ENCODE peak calls at places on chromosomes 2 and 18, in four cellular contexts. One of them, this sample, is unnamed.
A peak's percentile ranks its signal among the peaks of the same experiment; 100 is the strongest.

GRCh38 chr2:235936493-235936892 is 231.7 kb downstream of the GBX2 start:
- DNase-seq in OCI-LY7: no peak
- DNase-seq in GM23248: no peak
- DNase-seq in HCT116: no peak
- DNase-seq in this sample: peak; percentile 71

GRCh38 chr18:65380986-65381385 is 369.8 kb upstream of the CDH7 start:
- DNase-seq in OCI-LY7: no peak
- DNase-seq in GM23248: no peak
- DNase-seq in HCT116: no peak
- DNase-seq in this sample: no peak

GRCh38 chr2:65545818-65546217 is 113.4 kb upstream of the SPRED2 start:
- DNase-seq in OCI-LY7: no peak
- DNase-seq in GM23248: peak; percentile 69
- DNase-seq in HCT116: no peak
- DNase-seq in this sample: no peak

GRCh38 chr2:10926191-10926830 is 14.6 kb downstream of the KCNF1 start:
- DNase-seq in OCI-LY7: no peak
- DNase-seq in GM23248: peak; percentile 56
- DNase-seq in HCT116: no peak
- DNase-seq in this sample: no peak

GRCh38 chr2:140085674-140086073 is 1305.5 kb upstream of the NXPH2 start:
- DNase-seq in OCI-LY7: no peak
- DNase-seq in GM23248: peak; percentile 1
- DNase-seq in HCT116: no peak
- DNase-seq in this sample: no peak

GRCh38 chr2:82825410-82826090 is 1633.5 kb downstream of the SUCLG1 start:
- DNase-seq in OCI-LY7: no peak
- DNase-seq in GM23248: no peak
- DNase-seq in HCT116: no peak
- DNase-seq in this sample: no peak

GRCh38 chr2:189115126-189115525 is 64.4 kb downstream of the COL5A2 start:
- DNase-seq in OCI-LY7: no peak
- DNase-seq in GM23248: peak; percentile 57
- DNase-seq in HCT116: peak; percentile 12
- DNase-seq in this sample: peak; percentile 19

GRCh38 chr2:235709124-235709813 is 215.4 kb downstream of the AGAP1 start:
- DNase-seq in OCI-LY7: no peak
- DNase-seq in GM23248: peak; percentile 72
- DNase-seq in HCT116: peak; percentile 86
- DNase-seq in this sample: no peak

GRCh38 chr2:216606551-216607527 is 26.4 kb upstream of the IGFBP2 start:
- DNase-seq in OCI-LY7: peak; percentile 84
- DNase-seq in GM23248: no peak
- DNase-seq in HCT116: no peak
- DNase-seq in this sample: peak; percentile 84

GRCh38 chr2:237171396-237171795 is 85.7 kb downstream of the COPS8 start:
- DNase-seq in OCI-LY7: no peak
- DNase-seq in GM23248: peak; percentile 91
- DNase-seq in HCT116: peak; percentile 19
- DNase-seq in this sample: peak; percentile 18

GRCh38 chr2:27735263-27735904 is 36.1 kb upstream of the MRPL33 start:
- DNase-seq in OCI-LY7: no peak
- DNase-seq in GM23248: peak; percentile 84
- DNase-seq in HCT116: no peak
- DNase-seq in this sample: peak; percentile 90

GRCh38 chr18:49628993-49629795 is 67.3 kb downstream of the LIPG start:
- DNase-seq in OCI-LY7: no peak
- DNase-seq in GM23248: no peak
- DNase-seq in HCT116: no peak
- DNase-seq in this sample: peak; percentile 47

GRCh38 chr2:39469807-39470206 is 32.7 kb upstream of the MAP4K3 start:
- DNase-seq in OCI-LY7: peak; percentile 82
- DNase-seq in GM23248: peak; percentile 62
- DNase-seq in HCT116: no peak
- DNase-seq in this sample: peak; percentile 51

GRCh38 chr2:191927991-191928390 is 81.1 kb upstream of the CAVIN2 start:
- DNase-seq in OCI-LY7: no peak
- DNase-seq in GM23248: peak; percentile 28
- DNase-seq in HCT116: no peak
- DNase-seq in this sample: no peak

GRCh38 chr18:48032876-48033769 is 102.7 kb upstream of the SMAD2 start:
- DNase-seq in OCI-LY7: no peak
- DNase-seq in GM23248: peak; percentile 84
- DNase-seq in HCT116: no peak
- DNase-seq in this sample: no peak

GRCh38 chr2:68811364-68811763 is 59.8 kb downstream of the BMP10 start:
- DNase-seq in OCI-LY7: no peak
- DNase-seq in GM23248: peak; percentile 33
- DNase-seq in HCT116: no peak
- DNase-seq in this sample: no peak

GRCh38 chr18:2911533-2911932 is 64.7 kb downstream of the EMILIN2 start:
- DNase-seq in OCI-LY7: no peak
- DNase-seq in GM23248: no peak
- DNase-seq in HCT116: no peak
- DNase-seq in this sample: no peak

GRCh38 chr2:182522428-182522896 is 95.6 kb upstream of the PDE1A start:
- DNase-seq in OCI-LY7: no peak
- DNase-seq in GM23248: peak; percentile 17
- DNase-seq in HCT116: no peak
- DNase-seq in this sample: no peak

GRCh38 chr2:120336749-120337148 is 9.2 kb upstream of the INHBB start:
- DNase-seq in OCI-LY7: no peak
- DNase-seq in GM23248: no peak
- DNase-seq in HCT116: no peak
- DNase-seq in this sample: no peak

GRCh38 chr2:152466925-152467676 is 132.1 kb downstream of the FMNL2 start:
- DNase-seq in OCI-LY7: peak; percentile 30
- DNase-seq in GM23248: peak; percentile 56
- DNase-seq in HCT116: no peak
- DNase-seq in this sample: no peak

GRCh38 chr2:170005702-170006101 is 172.2 kb upstream of the MYO3B start:
- DNase-seq in OCI-LY7: no peak
- DNase-seq in GM23248: no peak
- DNase-seq in HCT116: no peak
- DNase-seq in this sample: peak; percentile 70

GRCh38 chr2:95023222-95023597 is 2.3 kb upstream of the MAL start:
- DNase-seq in OCI-LY7: peak; percentile 30
- DNase-seq in GM23248: no peak
- DNase-seq in HCT116: peak; percentile 6
- DNase-seq in this sample: no peak

GRCh38 chr2:161995553-161996016 is 78.4 kb downstream of the DPP4 start:
- DNase-seq in OCI-LY7: no peak
- DNase-seq in GM23248: no peak
- DNase-seq in HCT116: no peak
- DNase-seq in this sample: no peak

GRCh38 chr2:241901500-241902351 is 32.2 kb downstream of the RTP5 start:
- DNase-seq in OCI-LY7: no peak
- DNase-seq in GM23248: peak; percentile 30
- DNase-seq in HCT116: no peak
- DNase-seq in this sample: peak; percentile 77

GRCh38 chr2:56199492-56199891 is 15.7 kb downstream of the CCDC85A start:
- DNase-seq in OCI-LY7: no peak
- DNase-seq in GM23248: peak; percentile 78
- DNase-seq in HCT116: no peak
- DNase-seq in this sample: no peak

GRCh38 chr18:56559044-56559443 is 79.3 kb downstream of the TXNL1 start:
- DNase-seq in OCI-LY7: no peak
- DNase-seq in GM23248: no peak
- DNase-seq in HCT116: no peak
- DNase-seq in this sample: no peak

GRCh38 chr2:232458661-232459418 is 2.9 kb downstream of the ALPI start:
- DNase-seq in OCI-LY7: no peak
- DNase-seq in GM23248: no peak
- DNase-seq in HCT116: no peak
- DNase-seq in this sample: peak; percentile 26
- TF ChIP-seq EZH2phosphoT487 in OCI-LY7: no peak
- TF ChIP-seq EZH2phosphoT487 in GM23248: no peak
- TF ChIP-seq EZH2phosphoT487 in HCT116: no peak
- TF ChIP-seq EZH2phosphoT487 in this sample: no peak

GRCh38 chr2:219003267-219003634 is 10.0 kb upstream of the CRYBA2 start:
- DNase-seq in OCI-LY7: no peak
- DNase-seq in GM23248: no peak
- DNase-seq in HCT116: no peak
- DNase-seq in this sample: no peak

GRCh38 chr2:219001100-219001576 is 7.9 kb upstream of the CRYBA2 start:
- DNase-seq in OCI-LY7: no peak
- DNase-seq in GM23248: no peak
- DNase-seq in HCT116: no peak
- DNase-seq in this sample: no peak

GRCh38 chr2:219003979-219004378 is 10.8 kb upstream of the CRYBA2 start:
- DNase-seq in OCI-LY7: no peak
- DNase-seq in GM23248: no peak
- DNase-seq in HCT116: no peak
- DNase-seq in this sample: no peak

GRCh38 chr2:219001577-219002394 is 8.6 kb upstream of the CRYBA2 start:
- DNase-seq in OCI-LY7: no peak
- DNase-seq in GM23248: no peak
- DNase-seq in HCT116: peak; percentile 40
- DNase-seq in this sample: peak; percentile 66

DNA sequence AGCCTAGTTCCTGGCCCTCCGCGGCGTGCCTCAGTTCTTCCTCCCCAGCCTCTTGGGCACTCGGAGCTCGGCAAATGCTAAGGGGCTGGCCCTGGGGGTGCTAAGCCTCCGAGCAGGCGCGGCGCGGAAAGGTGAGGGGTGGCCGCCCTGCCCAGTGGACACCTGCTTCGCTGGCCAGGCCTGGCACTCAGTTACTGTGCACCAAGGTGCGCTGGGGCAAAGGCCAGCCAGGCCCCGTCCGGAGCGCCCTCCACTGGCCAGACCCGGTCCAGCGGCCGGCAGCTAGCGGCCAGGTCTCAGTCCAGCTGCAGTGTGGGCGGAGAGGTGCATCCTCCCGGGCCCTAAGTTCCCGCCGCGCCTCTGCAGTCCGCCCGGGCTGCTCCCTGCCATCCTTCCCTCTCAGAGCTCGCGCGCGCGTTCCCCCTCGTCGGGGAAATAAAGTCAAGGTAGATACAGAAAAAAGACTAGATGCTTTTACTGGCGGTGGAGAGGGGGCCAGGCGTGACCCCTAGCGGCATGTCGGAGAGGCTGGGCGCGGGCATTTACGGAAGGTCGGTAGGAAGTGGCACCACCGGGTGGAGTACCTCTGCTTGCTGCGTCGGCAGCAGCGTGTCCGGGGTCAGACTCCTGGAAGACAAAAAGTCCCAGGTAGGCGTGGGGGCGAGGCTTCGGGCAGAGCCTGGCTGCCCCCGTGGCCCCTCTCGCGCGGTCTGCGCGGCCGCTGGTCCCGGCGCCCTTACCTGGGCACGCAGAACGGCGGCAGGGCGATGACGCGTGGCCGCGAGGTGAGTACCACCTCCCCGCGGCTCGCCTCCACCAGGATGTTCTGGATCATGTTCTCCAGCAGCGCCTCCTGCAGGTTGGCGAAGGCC is 9.4 kb upstream of the CRYBA2 start:
- DNase-seq in OCI-LY7: no peak
- DNase-seq in GM23248: peak; percentile 64
- DNase-seq in HCT116: peak; percentile 60
- DNase-seq in this sample: peak; percentile 95
- TF ChIP-seq EZH2phosphoT487 in OCI-LY7: no peak
- TF ChIP-seq EZH2phosphoT487 in GM23248: peak; percentile 72
- TF ChIP-seq EZH2phosphoT487 in HCT116: no peak
- TF ChIP-seq EZH2phosphoT487 in this sample: no peak

GRCh38 chr2:232997749-232998665 is 15.0 kb downstream of the NGEF start:
- DNase-seq in OCI-LY7: no peak
- DNase-seq in GM23248: no peak
- DNase-seq in HCT116: no peak
- DNase-seq in this sample: no peak
- TF ChIP-seq EZH2phosphoT487 in OCI-LY7: no peak
- TF ChIP-seq EZH2phosphoT487 in GM23248: no peak
- TF ChIP-seq EZH2phosphoT487 in HCT116: no peak
- TF ChIP-seq EZH2phosphoT487 in this sample: no peak

GRCh38 chr2:100217323-100217722 is 74.9 kb upstream of the AFF3 start:
- DNase-seq in OCI-LY7: no peak
- DNase-seq in GM23248: no peak
- DNase-seq in HCT116: no peak
- DNase-seq in this sample: no peak

GRCh38 chr2:100223502-100223901 is 81.1 kb upstream of the AFF3 start:
- DNase-seq in OCI-LY7: no peak
- DNase-seq in GM23248: no peak
- DNase-seq in HCT116: no peak
- DNase-seq in this sample: no peak

GRCh38 chr2:100218552-100218951 is 76.2 kb upstream of the AFF3 start:
- DNase-seq in OCI-LY7: no peak
- DNase-seq in GM23248: no peak
- DNase-seq in HCT116: no peak
- DNase-seq in this sample: no peak

GRCh38 chr2:100228415-100228814 is 86.0 kb upstream of the AFF3 start:
- DNase-seq in OCI-LY7: no peak
- DNase-seq in GM23248: no peak
- DNase-seq in HCT116: no peak
- DNase-seq in this sample: no peak

DNA sequence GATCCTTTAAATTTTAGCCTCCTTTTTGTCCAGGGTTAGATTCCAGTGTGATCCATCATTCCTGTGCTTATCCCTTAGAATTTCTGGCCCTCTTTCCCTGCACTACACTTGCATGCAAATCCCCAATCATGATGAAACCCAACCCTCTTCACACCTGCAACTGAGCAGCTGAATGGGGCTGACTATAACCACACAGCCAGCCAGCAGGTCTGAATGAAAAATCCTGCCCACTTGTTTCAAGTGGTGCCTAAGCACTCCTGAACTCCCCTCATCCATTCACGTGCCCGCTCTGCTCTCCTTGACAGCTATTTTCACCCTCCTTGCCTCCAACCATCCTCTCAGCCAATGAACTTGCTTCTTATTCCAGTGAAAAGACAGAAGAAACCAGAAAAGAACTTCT is 80.5 kb upstream of the AFF3 start:
- DNase-seq in OCI-LY7: no peak
- DNase-seq in GM23248: no peak
- DNase-seq in HCT116: no peak
- DNase-seq in this sample: no peak
- TF ChIP-seq EZH2phosphoT487 in OCI-LY7: no peak
- TF ChIP-seq EZH2phosphoT487 in GM23248: no peak
- TF ChIP-seq EZH2phosphoT487 in HCT116: no peak
- TF ChIP-seq EZH2phosphoT487 in this sample: no peak

DNA sequence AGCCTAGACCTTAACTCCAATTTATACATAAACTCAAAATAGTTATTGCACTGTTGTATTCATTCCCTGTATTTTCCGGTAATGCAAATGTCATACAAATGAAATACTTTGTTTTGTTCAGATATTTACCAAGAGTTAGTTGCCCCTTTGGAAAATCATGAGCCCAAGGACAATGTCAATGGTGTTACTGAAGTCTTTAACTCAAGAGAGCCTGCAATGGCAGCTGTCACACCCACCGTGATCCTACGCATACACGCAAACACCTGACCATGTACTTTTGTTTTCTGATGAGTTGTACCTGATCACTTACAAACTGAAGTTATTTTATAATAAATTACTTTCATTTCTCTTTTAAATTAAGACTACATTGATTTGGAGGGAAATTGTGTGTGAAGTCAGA is 11.7 kb upstream of the WIPF1 start:
- DNase-seq in OCI-LY7: no peak
- DNase-seq in GM23248: no peak
- DNase-seq in HCT116: no peak
- DNase-seq in this sample: no peak
- TF ChIP-seq EZH2phosphoT487 in OCI-LY7: no peak
- TF ChIP-seq EZH2phosphoT487 in GM23248: no peak
- TF ChIP-seq EZH2phosphoT487 in HCT116: no peak
- TF ChIP-seq EZH2phosphoT487 in this sample: no peak